ENCODE peak calls at places on chromosomes 12 and 14, in five cellular contexts. P is HCT116, S is HepG2, K is GM12878, G is K562. L is an unnamed sample.

GRCh38 chr12:109797905-109798669 is 35.1 kb downstream of the TRPV4 start:
- DNase-seq in P (no peak), S (no peak), K (no peak), G (peak; percentile 56), L (no peak)

GRCh38 chr12:121536929-121537813 is 43.7 kb downstream of the KDM2B start:
- DNase-seq in P (no peak), S (peak; percentile 76), K (peak; percentile 82), G (peak; percentile 83), L (peak; percentile 84)

GRCh38 chr14:55267816-55268215 is 3.4 kb upstream of the FBXO34 start:
- DNase-seq in P (no peak), S (no peak), K (no peak), G (no peak), L (no peak)

GRCh38 chr14:85594217-85594616 is 64.3 kb downstream of the FLRT2 start:
- DNase-seq in P (no peak), S (no peak), K (no peak), G (no peak), L (no peak)

GRCh38 chr12:39587247-39587646 is 32.4 kb downstream of the ABCD2 start:
- DNase-seq in P (peak; percentile 19), S (no peak), K (no peak), G (no peak), L (no peak)

GRCh38 chr14:76121089-76121748 is 30.5 kb upstream of the GPATCH2L start:
- DNase-seq in P (no peak), S (no peak), K (no peak), G (no peak), L (no peak)

GRCh38 chr12:132084681-132085635 is 59.2 kb downstream of the DDX51 start:
- DNase-seq in P (no peak), S (peak; percentile 84), K (no peak), G (peak; percentile 88), L (peak; percentile 45)

GRCh38 chr12:51771008-51771407 is 77.5 kb downstream of the FIGNL2 start:
- DNase-seq in P (no peak), S (no peak), K (no peak), G (no peak), L (no peak)

GRCh38 chr12:120902846-120903381 is 1.2 kb downstream of the SPPL3 start:
- DNase-seq in P (no peak), S (no peak), K (no peak), G (no peak), L (peak; percentile 75)

GRCh38 chr12:120067084-120067869 is 49.3 kb downstream of the RAB35 start:
- DNase-seq in P (no peak), S (no peak), K (no peak), G (no peak), L (no peak)

GRCh38 chr12:32377344-32378000 is 21.9 kb upstream of the FGD4 start:
- DNase-seq in P (no peak), S (no peak), K (no peak), G (no peak), L (no peak)

GRCh38 chr12:26870491-26871419 is 37.8 kb upstream of the ITPR2 start:
- DNase-seq in P (peak; percentile 33), S (no peak), K (peak; percentile 35), G (no peak), L (no peak)

GRCh38 chr12:130413909-130414308 is 76.2 kb downstream of the PIWIL1 start:
- DNase-seq in P (no peak), S (no peak), K (no peak), G (no peak), L (no peak)

GRCh38 chr12:106126441-106127288 is 12.1 kb downstream of the NUAK1 start:
- DNase-seq in P (no peak), S (peak; percentile 37), K (no peak), G (no peak), L (peak; percentile 29)

GRCh38 chr12:58966939-58967338 is 46.6 kb upstream of the LRIG3 start:
- DNase-seq in P (no peak), S (no peak), K (no peak), G (no peak), L (no peak)

GRCh38 chr12:45946435-45946834 is 43.9 kb downstream of the SCAF11 start:
- DNase-seq in P (no peak), S (no peak), K (no peak), G (no peak), L (no peak)

GRCh38 chr14:54781080-54781479 is 121.5 kb downstream of the GCH1 start:
- DNase-seq in P (no peak), S (no peak), K (no peak), G (no peak), L (no peak)

GRCh38 chr12:44509471-44509870 is 366.6 kb downstream of the NELL2 start:
- DNase-seq in P (no peak), S (no peak), K (no peak), G (no peak), L (no peak)

GRCh38 chr12:28108599-28108998 is 81.7 kb upstream of the CCDC91 start:
- DNase-seq in P (no peak), S (no peak), K (no peak), G (no peak), L (no peak)

GRCh38 chr12:118055144-118055557 is 5.8 kb downstream of the WSB2 start:
- DNase-seq in P (no peak), S (peak; percentile 68), K (no peak), G (peak; percentile 52), L (peak; percentile 76)

GRCh38 chr14:85959063-85959462 is 429.1 kb downstream of the FLRT2 start:
- DNase-seq in P (no peak), S (no peak), K (no peak), G (no peak), L (no peak)

GRCh38 chr12:96456265-96456974 is 33.0 kb upstream of the CFAP54 start:
- DNase-seq in P (no peak), S (no peak), K (peak; percentile 62), G (no peak), L (no peak)

GRCh38 chr12:106309671-106310313 is 7.3 kb downstream of the TCP11L2 start:
- DNase-seq in P (no peak), S (no peak), K (no peak), G (no peak), L (no peak)

GRCh38 chr14:56633544-56633943 is 53.9 kb downstream of the TMEM260 start:
- DNase-seq in P (no peak), S (no peak), K (no peak), G (no peak), L (no peak)

GRCh38 chr12:27343255-27344000 is 10.8 kb downstream of the BMAL2 start:
- DNase-seq in P (no peak), S (no peak), K (no peak), G (no peak), L (no peak)

GRCh38 chr14:55673048-55673447 is 93.0 kb downstream of the KTN1 start:
- DNase-seq in P (no peak), S (no peak), K (no peak), G (no peak), L (no peak)

GRCh38 chr12:70367268-70368141 is 1.4 kb downstream of the KCNMB4 start:
- DNase-seq in P (no peak), S (no peak), K (no peak), G (no peak), L (no peak)

DNA sequence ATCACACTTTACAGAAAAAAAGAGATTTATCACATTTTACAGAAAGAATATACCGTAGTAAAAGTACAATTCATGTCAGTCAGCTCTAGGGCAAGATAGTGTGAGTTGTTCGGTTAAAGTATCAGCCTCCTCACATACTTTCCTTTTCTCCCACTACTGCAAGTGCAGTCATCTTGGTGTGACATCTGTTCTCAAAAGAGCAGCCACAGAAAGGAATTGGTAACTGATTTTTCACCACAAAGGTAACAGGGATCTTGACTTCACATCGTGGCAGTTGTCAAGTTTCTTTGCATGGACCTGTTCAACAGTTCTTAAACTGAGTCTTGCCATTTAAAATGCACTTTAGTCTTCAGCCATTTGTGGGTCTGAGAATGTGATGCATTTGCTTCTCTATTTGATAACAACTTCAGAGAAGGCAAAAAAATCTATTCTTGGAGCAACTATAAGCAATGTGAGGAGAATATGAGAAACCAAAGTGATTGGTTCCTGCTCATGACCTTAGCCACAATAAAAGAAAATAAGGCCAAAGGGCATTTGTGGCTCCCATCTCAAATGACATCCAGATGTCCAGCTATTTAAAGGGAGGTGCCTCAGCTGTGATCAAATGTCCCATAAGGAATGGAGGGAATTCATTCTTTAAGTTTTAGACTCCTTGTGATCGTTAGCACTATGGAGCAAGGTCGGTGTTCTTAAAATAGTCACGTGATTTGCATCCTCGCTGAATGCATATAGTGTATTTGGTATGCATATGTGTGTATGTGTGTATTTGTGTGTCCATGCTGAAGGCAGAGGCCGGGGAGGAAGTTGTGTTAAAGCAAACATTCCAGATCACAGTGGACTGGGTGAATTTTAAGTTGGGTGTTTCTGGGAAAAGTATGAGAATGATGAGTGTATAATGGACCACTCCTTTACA is 5.3 kb upstream of the E2F7 start:
- DNase-seq in P (no peak), S (no peak), K (peak; percentile 48), G (no peak), L (no peak)
- TF ChIP-seq JUND in P (no peak), S (no peak), K (no peak), G (no peak), L (no peak)

GRCh38 chr12:1199700-1200099 is 208.7 kb downstream of the ERC1 start:
- DNase-seq in P (no peak), S (no peak), K (no peak), G (no peak), L (no peak)
- TF ChIP-seq JUND in P (no peak), S (no peak), K (no peak), G (no peak), L (no peak)

GRCh38 chr12:48119078-48119833 is at the start of gene PFKM:
- DNase-seq in P (peak; percentile 87), S (no peak), K (peak; percentile 76), G (peak; percentile 95), L (peak; percentile 81)

GRCh38 chr12:48118491-48118890 is 673 bp upstream of the PFKM start:
- DNase-seq in P (no peak), S (no peak), K (no peak), G (peak; percentile 39), L (no peak)

GRCh38 chr12:48122065-48122834 is 3.1 kb downstream of the PFKM start:
- DNase-seq in P (no peak), S (no peak), K (no peak), G (no peak), L (no peak)

GRCh38 chr12:48121522-48121921 is 2.4 kb downstream of the PFKM start:
- DNase-seq in P (no peak), S (no peak), K (no peak), G (no peak), L (no peak)

DNA sequence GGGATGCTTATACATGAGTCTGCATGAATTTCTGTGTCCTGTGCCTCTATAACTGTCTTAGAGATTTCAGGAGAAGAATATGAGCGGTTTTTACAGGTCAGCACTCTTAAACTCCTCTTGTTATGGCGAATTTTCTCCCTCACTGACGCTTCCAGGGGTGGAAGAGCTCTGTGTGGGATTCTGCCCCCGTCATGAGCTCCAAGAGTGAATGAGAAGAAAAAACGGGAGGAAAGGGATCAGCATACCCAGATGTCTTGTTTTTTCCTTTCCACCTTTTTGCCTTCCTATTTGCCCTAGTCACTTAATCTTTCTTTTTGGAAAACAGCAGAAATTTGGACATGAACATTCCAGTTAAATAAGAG is 651 bp downstream of the PFKM start:
- DNase-seq in P (no peak), S (no peak), K (no peak), G (no peak), L (no peak)
- TF ChIP-seq JUND in P (no peak), S (no peak), K (no peak), G (no peak), L (no peak)

GRCh38 chr14:51972566-51972965 is 16.8 kb upstream of the RTRAF start:
- DNase-seq in P (no peak), S (no peak), K (no peak), G (no peak), L (no peak)
- TF ChIP-seq JUND in P (no peak), S (no peak), K (no peak), G (no peak), L (no peak)